ENCODE peak calls at places on chromosome 11, in six cellular contexts. Q is right lobe of liver; R is stimulated activated effector memory CD8-positive, alpha-beta T cell treated with anti-CD3 and anti-CD28 coated beads, Interleukin-12 subunit alpha, Interleukin-12 subunit beta, amount 100 ng/mL, for 72 hours; Z is stimulated activated memory B cell treated with anti-CD40 and anti-IgM and Interleukin-4, amounts not matched to agents 10 μg/mL and 1 μg/mL and 100 μg/mL, for 72 hours; O is left cardiac atrium; V is activated T-cell treated with anti-CD3 and anti-CD28 coated beads, Interleukin-2, amount 50 U/mL, for 72 hours. F is an unnamed sample.

GRCh38 chr11:35014352-35014751 is 97.9 kb downstream of the PDHX start:
- ATAC-seq in Q (no peak), R (no peak), Z (no peak), O (peak), V (no peak), F (peak)

GRCh38 chr11:64839887-64840782 is 4.3 kb downstream of the CDC42BPG start:
- ATAC-seq in Q (no peak), R (no peak), Z (no peak), O (no peak), V (no peak), F (no peak)

GRCh38 chr11:95349345-95349942 is 118.4 kb upstream of the SESN3 start:
- ATAC-seq in Q (no peak), R (no peak), Z (no peak), O (no peak), V (no peak), F (no peak)

GRCh38 chr11:59426361-59427067 is at the start of gene OR5A2:
- ATAC-seq in Q (no peak), R (no peak), Z (no peak), O (no peak), V (no peak), F (no peak)

GRCh38 chr11:64224891-64225607 is 937 bp downstream of the TRPT1 start:
- ATAC-seq in Q (no peak), R (no peak), Z (no peak), O (peak), V (no peak), F (no peak)

GRCh38 chr11:113593698-113594308 is 112.3 kb downstream of the TMPRSS5 start:
- ATAC-seq in Q (no peak), R (peak), Z (no peak), O (no peak), V (peak), F (no peak)

GRCh38 chr11:7450836-7451235 is 34.5 kb upstream of the OLFML1 start:
- ATAC-seq in Q (no peak), R (no peak), Z (no peak), O (no peak), V (no peak), F (no peak)

GRCh38 chr11:93579187-93579773 is 36.1 kb upstream of the SMCO4 start:
- ATAC-seq in Q (no peak), R (no peak), Z (no peak), O (no peak), V (no peak), F (no peak)

GRCh38 chr11:65858354-65859133 is 564 bp upstream of the CFL1 start:
- ATAC-seq in Q (no peak), R (no peak), Z (no peak), O (no peak), V (no peak), F (peak)

GRCh38 chr11:3001496-3001895 is 9.4 kb upstream of the NAP1L4 start:
- ATAC-seq in Q (no peak), R (no peak), Z (no peak), O (peak), V (no peak), F (peak)

GRCh38 chr11:45580399-45580798 is 85.0 kb downstream of the CHST1 start:
- ATAC-seq in Q (no peak), R (no peak), Z (no peak), O (no peak), V (no peak), F (no peak)

GRCh38 chr11:2096919-2097301 is 42.3 kb downstream of the IGF2 start:
- ATAC-seq in Q (no peak), R (no peak), Z (no peak), O (no peak), V (no peak), F (no peak)

GRCh38 chr11:68380786-68381622 is 68.6 kb downstream of the LRP5 start:
- ATAC-seq in Q (peak), R (no peak), Z (peak), O (peak), V (no peak), F (no peak)

GRCh38 chr11:134802116-134802515 is 390.1 kb upstream of the B3GAT1 start:
- ATAC-seq in Q (no peak), R (no peak), Z (no peak), O (no peak), V (no peak), F (no peak)

GRCh38 chr11:5367461-5368074 is 16.0 kb upstream of the OR51M1 start:
- ATAC-seq in Q (no peak), R (no peak), Z (no peak), O (no peak), V (no peak), F (peak)

GRCh38 chr11:117703209-117703608 is 93.8 kb downstream of the DSCAML1 start:
- ATAC-seq in Q (peak), R (no peak), Z (no peak), O (no peak), V (no peak), F (no peak)

GRCh38 chr11:102615077-102615893 is 9.8 kb downstream of the MMP20 start:
- ATAC-seq in Q (peak), R (no peak), Z (no peak), O (no peak), V (no peak), F (peak)

GRCh38 chr11:72336163-72336562 is 92.2 kb upstream of the PHOX2A start:
- ATAC-seq in Q (no peak), R (no peak), Z (no peak), O (no peak), V (no peak), F (no peak)

GRCh38 chr11:1121343-1122331 is 36.1 kb upstream of the MUC5AC start:
- ATAC-seq in Q (peak), R (no peak), Z (no peak), O (no peak), V (no peak), F (no peak)

GRCh38 chr11:102172127-102172848 is 62.0 kb downstream of the YAP1 start:
- ATAC-seq in Q (peak), R (no peak), Z (no peak), O (peak), V (no peak), F (peak)

GRCh38 chr11:13896990-13897353 is 65.6 kb upstream of the SPON1 start:
- ATAC-seq in Q (peak), R (no peak), Z (no peak), O (no peak), V (no peak), F (no peak)

GRCh38 chr11:59679347-59679746 is 10.5 kb upstream of the PATL1 start:
- ATAC-seq in Q (no peak), R (peak), Z (peak), O (no peak), V (no peak), F (no peak)

GRCh38 chr11:76769071-76769560 is 14.0 kb upstream of the TSKU start:
- ATAC-seq in Q (no peak), R (no peak), Z (no peak), O (no peak), V (no peak), F (no peak)

GRCh38 chr11:11349870-11350325 is 3.2 kb downstream of the CSNK2A3 start:
- ATAC-seq in Q (peak), R (no peak), Z (no peak), O (peak), V (no peak), F (no peak)

GRCh38 chr11:1401656-1402221 is 12.0 kb downstream of the BRSK2 start:
- ATAC-seq in Q (peak), R (no peak), Z (no peak), O (peak), V (no peak), F (peak)

GRCh38 chr11:14634813-14635212 is 8.8 kb upstream of the PDE3B start:
- ATAC-seq in Q (no peak), R (no peak), Z (no peak), O (no peak), V (no peak), F (no peak)

GRCh38 chr11:78967811-78968210 is 393.1 kb upstream of the NARS2 start:
- ATAC-seq in Q (no peak), R (no peak), Z (no peak), O (no peak), V (no peak), F (no peak)

GRCh38 chr11:73047773-73048371 is 94.2 kb downstream of the FCHSD2 start:
- ATAC-seq in Q (peak), R (no peak), Z (peak), O (peak), V (no peak), F (no peak)

GRCh38 chr11:72013765-72014711 is 15.3 kb downstream of the IL18BP start:
- ATAC-seq in Q (no peak), R (no peak), Z (no peak), O (peak), V (no peak), F (no peak)

GRCh38 chr11:61158691-61159381 is 2.4 kb downstream of the VPS37C start:
- ATAC-seq in Q (no peak), R (no peak), Z (no peak), O (no peak), V (no peak), F (no peak)

GRCh38 chr11:61912530-61912898 is 4.9 kb downstream of the RAB3IL1 start:
- ATAC-seq in Q (peak), R (no peak), Z (no peak), O (peak), V (no peak), F (no peak)

F was measured in SK-N-SH treated with all-trans-retinoic acid at 6 μM for 48 hours.